ENCODE peak calls at places on chromosome 11, in nine cellular contexts. O, L, M, S, H, J, G, K and D are unnamed samples.

GRCh38 chr11:19419813-19420212 is 179.1 kb upstream of the E2F8 start:
- DNase-seq in L (no peak), O (no peak), K (no peak), S (no peak), H (no peak), M (no peak), G (no peak), J (no peak), D (no peak)

GRCh38 chr11:119593346-119593745 is 135.7 kb downstream of the NECTIN1 start:
- DNase-seq in K (peak), L (no peak), O (no peak), G (no peak), M (no peak), S (no peak), H (no peak), J (no peak), D (no peak)

GRCh38 chr11:130606781-130607511 is 158.5 kb downstream of the ADAMTS15 start:
- DNase-seq in K (no peak), L (peak), G (no peak), J (no peak), H (no peak), O (no peak), S (no peak), M (no peak), D (no peak)

GRCh38 chr11:133957926-133958325 is 1.2 kb upstream of the IGSF9B start:
- DNase-seq in M (no peak), L (no peak), J (no peak), S (no peak), H (no peak), K (no peak), G (peak), O (no peak), D (no peak)

GRCh38 chr11:10486161-10486840 is 31.2 kb downstream of the AMPD3 start:
- DNase-seq in M (peak), L (no peak), K (no peak), S (no peak), O (no peak), G (no peak), H (no peak), J (no peak), D (no peak)

GRCh38 chr11:117572129-117572528 is 224.9 kb downstream of the DSCAML1 start:
- DNase-seq in L (peak), O (no peak), K (no peak), M (no peak), H (peak), G (no peak), S (no peak), J (peak), D (no peak)

GRCh38 chr11:86101493-86101892 is 32.6 kb upstream of the PICALM start:
- DNase-seq in H (no peak), L (no peak), G (no peak), K (no peak), S (no peak), J (no peak), M (no peak), O (no peak), D (no peak)

GRCh38 chr11:114008331-114008730 is 33.4 kb downstream of the HTR3A start:
- DNase-seq in J (no peak), H (no peak), S (no peak), M (no peak), K (peak), L (no peak), G (no peak), O (no peak), D (no peak)

GRCh38 chr11:72642815-72643511 is 31.3 kb downstream of the PDE2A start:
- DNase-seq in G (no peak), O (peak), J (peak), S (peak), L (peak), H (no peak), K (peak), M (peak), D (peak)

GRCh38 chr11:67066333-67066709 is 9.7 kb downstream of the RHOD start:
- DNase-seq in G (no peak), K (no peak), H (no peak), O (no peak), M (no peak), L (no peak), J (no peak), S (no peak), D (no peak)

GRCh38 chr11:88098289-88098688 is 77.0 kb downstream of the RAB38 start:
- DNase-seq in K (no peak), S (no peak), L (no peak), H (no peak), M (no peak), O (no peak), G (no peak), J (no peak), D (no peak)

GRCh38 chr11:65506770-65507485 is 8.1 kb downstream of the MALAT1 start:
- DNase-seq in H (no peak), J (no peak), G (no peak), O (no peak), L (peak), M (peak), K (peak), S (no peak), D (no peak)

GRCh38 chr11:129937592-129938238 is 42.3 kb upstream of the NFRKB start:
- DNase-seq in H (peak), O (no peak), K (no peak), J (no peak), S (no peak), L (no peak), M (no peak), G (no peak), D (no peak)

GRCh38 chr11:45148276-45148675 is 1.8 kb downstream of the PRDM11 start:
- DNase-seq in M (peak), H (no peak), L (no peak), O (no peak), S (no peak), J (no peak), G (no peak), K (no peak), D (no peak)

GRCh38 chr11:34302046-34302921 is 55.5 kb downstream of the ABTB2 start:
- DNase-seq in O (no peak), L (no peak), M (no peak), S (no peak), K (peak), H (no peak), J (peak), G (no peak), D (no peak)

GRCh38 chr11:107293677-107294344 is 163.8 kb downstream of the CWF19L2 start:
- DNase-seq in H (peak), G (no peak), S (no peak), J (no peak), K (no peak), O (no peak), L (no peak), M (no peak), D (no peak)

GRCh38 chr11:77619576-77620198 is 17.9 kb downstream of the CLNS1A start:
- DNase-seq in M (no peak), G (no peak), K (peak), L (no peak), H (peak), J (peak), S (no peak), O (peak), D (no peak)

GRCh38 chr11:58880625-58881024 is 36.1 kb upstream of the GLYATL2 start:
- DNase-seq in J (no peak), L (no peak), K (no peak), M (no peak), G (no peak), H (no peak), O (no peak), S (no peak), D (no peak)

GRCh38 chr11:61791737-61792309 is 576 bp downstream of the TMEM258 start:
- DNase-seq in O (peak), L (peak), S (no peak), G (no peak), M (peak), J (peak), H (peak), K (peak), D (no peak)

GRCh38 chr11:1120532-1121342 is 37.0 kb upstream of the MUC5AC start:
- DNase-seq in G (peak), L (peak), S (no peak), O (no peak), H (no peak), J (no peak), M (peak), K (no peak), D (no peak)

GRCh38 chr11:118289411-118289810 is 15.1 kb upstream of the CD3E start:
- DNase-seq in J (no peak), L (no peak), O (no peak), M (no peak), S (no peak), H (no peak), G (no peak), K (no peak), D (no peak)

GRCh38 chr11:15649371-15650104 is 534.8 kb downstream of the INSC start:
- DNase-seq in H (no peak), S (no peak), M (no peak), J (no peak), O (no peak), L (no peak), G (no peak), K (no peak), D (no peak)

GRCh38 chr11:45270946-45271345 is 15.2 kb downstream of the SYT13 start:
- DNase-seq in M (no peak), H (no peak), K (no peak), O (no peak), J (no peak), L (no peak), S (no peak), G (no peak), D (no peak)